ENCODE peak calls at places on chromosomes 7 and 10, in nine cellular contexts. Z is heart left ventricle; B is transverse colon; K is brain microvascular endothelial cell; X is lower lobe of right lung; A is GM12878; Q is A549; C is body of pancreas; V is CD4-positive, alpha-beta T cell. D is an unnamed sample.

GRCh38 chr7:157299613-157300405 is 37.0 kb upstream of the DNAJB6 start:
- DNase-seq in K (no peak), Q (peak; percentile 89), A (no peak), X (no peak), B (no peak), Z (no peak), C (peak; percentile 22), V (peak; percentile 33), D (no peak)

GRCh38 chr7:23247101-23247601 is 576 bp downstream of the GPNMB start:
- DNase-seq in A (no peak), C (no peak), Q (no peak), Z (no peak), X (no peak), V (no peak), K (no peak), B (no peak), D (no peak)

GRCh38 chr10:98268694-98269386 is 846 bp upstream of the LOXL4 start:
- DNase-seq in A (no peak), V (no peak), Q (peak; percentile 36), C (peak; percentile 66), X (no peak), Z (no peak), K (no peak), B (no peak), D (peak; percentile 26)

GRCh38 chr7:138468244-138469123 is 8.4 kb downstream of the TRIM24 start:
- DNase-seq in Q (no peak), C (peak; percentile 87), X (no peak), V (no peak), A (no peak), K (no peak), B (no peak), Z (peak; percentile 74), D (peak; percentile 63)

GRCh38 chr7:51229620-51230323 is 86.8 kb downstream of the COBL start:
- DNase-seq in C (no peak), V (no peak), Z (no peak), B (no peak), X (no peak), A (no peak), Q (no peak), K (no peak), D (no peak)

GRCh38 chr10:17214991-17215781 is 12.9 kb upstream of the VIM start:
- DNase-seq in Z (no peak), X (no peak), A (no peak), V (no peak), B (no peak), C (peak; percentile 24), K (peak; percentile 91), Q (no peak), D (no peak)

GRCh38 chr10:59470570-59470969 is 108.2 kb upstream of the FAM13C start:
- DNase-seq in B (no peak), A (no peak), V (no peak), Z (no peak), C (no peak), Q (no peak), K (no peak), X (no peak), D (no peak)

GRCh38 chr10:132570771-132571564 is 33.4 kb downstream of the INPP5A start:
- DNase-seq in X (no peak), V (no peak), K (no peak), C (peak; percentile 51), A (peak; percentile 73), Z (no peak), B (peak; percentile 79), Q (no peak), D (no peak)

GRCh38 chr10:86046845-86047460 is 319.6 kb downstream of the GRID1 start:
- DNase-seq in B (no peak), K (no peak), V (no peak), C (no peak), A (peak; percentile 19), Q (no peak), Z (no peak), X (no peak), D (no peak)

GRCh38 chr7:140656548-140657515 is 15.9 kb upstream of the ADCK2 start:
- DNase-seq in K (peak; percentile 67), A (no peak), X (peak; percentile 71), B (peak; percentile 81), Z (peak; percentile 64), C (peak; percentile 87), V (peak; percentile 21), Q (no peak), D (peak; percentile 77)

GRCh38 chr10:86958109-86958830 is at the start of gene SNCG:
- DNase-seq in B (no peak), K (no peak), X (no peak), V (no peak), Z (peak; percentile 40), C (no peak), Q (no peak), A (no peak), D (peak; percentile 84)

GRCh38 chr7:78435355-78435754 is 636.8 kb downstream of the PHTF2 start:
- DNase-seq in V (no peak), A (no peak), B (no peak), Q (no peak), Z (no peak), X (no peak), K (no peak), C (no peak), D (no peak)

GRCh38 chr7:1473864-1474512 is 14.7 kb upstream of the MICALL2 start:
- DNase-seq in Q (peak; percentile 77), B (peak; percentile 95), V (peak; percentile 86), A (peak; percentile 17), X (peak; percentile 91), K (peak; percentile 73), Z (peak; percentile 85), C (peak; percentile 91), D (peak; percentile 95)

GRCh38 chr10:110447886-110448285 is 49.8 kb upstream of the DUSP5 start:
- DNase-seq in Z (no peak), C (no peak), K (no peak), X (no peak), V (no peak), A (no peak), B (no peak), Q (no peak), D (no peak)

GRCh38 chr7:131897016-131897789 is 340.8 kb upstream of the PODXL start:
- DNase-seq in A (no peak), Q (peak; percentile 19), K (peak; percentile 32), Z (no peak), C (no peak), X (no peak), V (no peak), B (no peak), D (no peak)

GRCh38 chr10:71765176-71765906 is 8.0 kb downstream of the VSIR start:
- DNase-seq in A (no peak), K (no peak), Z (peak; percentile 73), V (no peak), C (no peak), X (no peak), Q (no peak), B (no peak), D (no peak)

GRCh38 chr7:143882611-143883078 is 19.3 kb downstream of the TCAF1 start:
- DNase-seq in X (peak; percentile 60), Z (peak; percentile 91), Q (no peak), B (peak; percentile 40), K (peak; percentile 22), A (no peak), C (peak; percentile 43), V (no peak), D (peak; percentile 65)

GRCh38 chr7:84697506-84697905 is 489.4 kb downstream of the SEMA3D start:
- DNase-seq in K (peak; percentile 95), Z (no peak), B (no peak), C (no peak), X (no peak), V (no peak), Q (no peak), A (no peak), D (no peak)

GRCh38 chr7:117731455-117731854 is 141.8 kb downstream of the CTTNBP2 start:
- DNase-seq in B (no peak), Q (no peak), X (no peak), Z (no peak), K (peak; percentile 11), V (no peak), A (peak; percentile 66), C (peak; percentile 7), D (no peak)

GRCh38 chr7:155254018-155254417 is 43.7 kb upstream of the INSIG1 start:
- DNase-seq in B (no peak), V (no peak), A (no peak), Z (no peak), Q (no peak), X (no peak), C (peak; percentile 92), K (no peak), D (no peak)

GRCh38 chr10:112461029-112461887 is 14.2 kb downstream of the VTI1A start:
- DNase-seq in K (peak; percentile 76), Z (no peak), C (no peak), Q (no peak), X (no peak), V (no peak), A (no peak), B (no peak), D (no peak)

GRCh38 chr10:46787321-46787615 is 124.0 kb upstream of the PTPN20 start:
- DNase-seq in K (peak; percentile 64), V (no peak), C (peak; percentile 59), B (no peak), X (no peak), Z (no peak), A (no peak), Q (peak; percentile 0), D (peak; percentile 28)
- TF ChIP-seq CTCF in K (peak; percentile 35), V (no peak), C (peak; percentile 4), B (no peak), X (peak; percentile 14), Z (no peak), A (no peak), Q (no peak), D (no peak)

GRCh38 chr10:38112159-38112558 is 18.0 kb downstream of the ZNF37A start:
- DNase-seq in A (no peak), C (no peak), B (no peak), V (no peak), X (no peak), Q (no peak), K (no peak), Z (no peak), D (no peak)
- H3K27ac ChIP-seq in A (no peak overlapping the region), C (no peak overlapping the region), B (no peak overlapping the region), V (no peak overlapping the region), X (no peak overlapping the region), Q (no peak overlapping the region), K (no peak overlapping the region), Z (no peak overlapping the region), D (no peak overlapping the region)

DNA sequence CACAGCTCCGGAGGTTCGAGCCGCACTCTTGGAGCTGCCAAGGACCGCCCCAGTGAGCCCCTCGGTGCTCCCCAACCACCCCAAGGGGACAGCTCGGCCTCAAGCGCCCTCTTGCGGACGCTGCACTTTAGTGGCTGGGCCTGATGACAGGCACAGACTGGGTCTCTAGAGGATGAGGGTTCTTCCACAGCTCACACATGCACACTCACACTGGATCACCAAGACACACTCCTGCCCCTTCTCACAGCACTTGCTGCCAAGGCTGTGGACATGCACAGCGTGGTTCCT is 2.1 kb downstream of the RET start:
- DNase-seq in X (no peak), V (no peak), Z (no peak), A (no peak), K (peak; percentile 9), C (no peak), B (peak; percentile 13), Q (peak; percentile 57), D (peak; percentile 19)
- TF ChIP-seq CTCF in X (peak; percentile 47), V (no peak), Z (peak; percentile 58), A (peak; percentile 41), K (peak; percentile 72), C (no peak), B (peak; percentile 10), Q (peak; percentile 47), D (peak; percentile 13)

DNA sequence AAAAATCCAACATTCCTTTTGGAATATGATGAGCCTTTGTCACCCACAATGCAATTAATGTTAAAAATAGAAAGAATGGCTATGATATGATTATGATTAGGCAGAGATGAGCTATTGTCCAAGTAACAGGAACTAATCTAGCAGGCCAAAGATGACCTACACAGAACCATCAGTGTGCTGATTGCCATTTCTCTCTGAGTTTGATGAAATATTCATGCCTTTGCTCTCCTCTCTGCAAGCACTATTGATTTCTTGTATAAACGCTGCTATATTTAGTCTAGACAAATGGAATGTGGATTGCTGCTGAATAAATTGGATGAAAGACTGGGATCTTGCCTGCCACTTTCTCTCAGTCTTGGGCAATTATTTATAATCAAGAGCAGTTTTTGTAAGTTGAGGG is 85.4 kb downstream of the HDAC9 start:
- DNase-seq in A (no peak), K (no peak), Q (no peak), B (no peak), C (no peak), X (no peak), V (no peak), Z (no peak), D (no peak)
- H3K27ac ChIP-seq in A (no peak overlapping the region), K (no peak overlapping the region), Q (no peak overlapping the region), B (no peak overlapping the region), C (no peak overlapping the region), X (no peak overlapping the region), V (no peak overlapping the region), Z (no peak overlapping the region), D (no peak overlapping the region)

D was measured in adrenal gland.